ENCODE peak calls at places on chromosomes 3 and 15, in eight cellular contexts. T is stimulated activated CD8-positive, alpha-beta memory T cell treated with anti-CD3 and anti-CD28 coated beads, Interleukin-4, amount 100 ng/mL, for 24 hours; Q is NCI-H1092; E is NCI-H748 treated with DMSO at 0.1 percent for 48 hours; N is neural progenitor cell; R is cardiac fibroblast; U is ureter; J is stimulated activated CD4-positive, alpha-beta T cell treated with anti-CD3 and anti-CD28 coated beads, Interleukin-4, amount 100 ng/mL, for 4 hours. C is an unnamed sample.
A peak's percentile ranks its signal among the peaks of the same experiment; 100 is the strongest.

GRCh38 chr3:52146811-52147210 is 7.4 kb downstream of the POC1A start:
- DNase-seq in T (no peak), Q (no peak), E (no peak), N (no peak), R (no peak), U (no peak), J (no peak), C (no peak)

GRCh38 chr15:100727291-100727851 is 125.0 kb downstream of the ASB7 start:
- DNase-seq in T (no peak), Q (no peak), E (no peak), N (no peak), R (peak; percentile 61), U (peak; percentile 46), J (no peak), C (no peak)

GRCh38 chr15:82919231-82919886 is 33.2 kb downstream of the HOMER2 start:
- DNase-seq in T (no peak), Q (peak; percentile 3), E (peak; percentile 58), N (no peak), R (no peak), U (no peak), J (no peak), C (no peak)

GRCh38 chr15:94397377-94397776 is 166.0 kb downstream of the MCTP2 start:
- DNase-seq in T (no peak), Q (no peak), E (no peak), N (no peak), R (peak; percentile 12), U (no peak), J (no peak), C (no peak)

GRCh38 chr15:100596792-100597191 is 5.2 kb downstream of the LINS1 start:
- DNase-seq in T (peak; percentile 82), Q (no peak), E (no peak), N (no peak), R (peak; percentile 48), U (no peak), J (peak; percentile 95), C (peak; percentile 22)

GRCh38 chr3:181859518-181859917 is 147.8 kb downstream of the SOX2 start:
- DNase-seq in T (no peak), Q (no peak), E (no peak), N (no peak), R (no peak), U (no peak), J (no peak), C (no peak)

GRCh38 chr15:29696950-29697738 is 125.1 kb downstream of the TJP1 start:
- DNase-seq in T (no peak), Q (no peak), E (no peak), N (no peak), R (no peak), U (no peak), J (no peak), C (no peak)

GRCh38 chr3:99568936-99569335 is 69.5 kb upstream of the COL8A1 start:
- DNase-seq in T (no peak), Q (no peak), E (no peak), N (no peak), R (no peak), U (no peak), J (no peak), C (no peak)

GRCh38 chr3:192171213-192171612 is 556.1 kb downstream of the FGF12 start:
- DNase-seq in T (no peak), Q (no peak), E (no peak), N (no peak), R (no peak), U (no peak), J (no peak), C (no peak)

GRCh38 chr3:136982520-136983138 is 24.8 kb downstream of the IL20RB start:
- DNase-seq in T (no peak), Q (no peak), E (no peak), N (no peak), R (peak; percentile 21), U (no peak), J (no peak), C (no peak)

GRCh38 chr15:62900071-62900812 is 142.3 kb upstream of the TPM1 start:
- DNase-seq in T (no peak), Q (no peak), E (no peak), N (no peak), R (no peak), U (no peak), J (no peak), C (no peak)

GRCh38 chr3:195738274-195739044 is 17.7 kb downstream of the MUC20 start:
- DNase-seq in T (no peak), Q (no peak), E (no peak), N (no peak), R (no peak), U (no peak), J (no peak), C (no peak)

GRCh38 chr15:28901987-28902745 is 16.4 kb downstream of the APBA2 start:
- DNase-seq in T (no peak), Q (no peak), E (no peak), N (peak; percentile 39), R (no peak), U (no peak), J (no peak), C (no peak)

GRCh38 chr3:66382142-66382541 is 118.7 kb downstream of the LRIG1 start:
- DNase-seq in T (no peak), Q (no peak), E (no peak), N (no peak), R (no peak), U (no peak), J (no peak), C (no peak)

GRCh38 chr3:48698891-48699290 is 13.2 kb upstream of the NCKIPSD start:
- DNase-seq in T (no peak), Q (no peak), E (no peak), N (no peak), R (no peak), U (no peak), J (no peak), C (no peak)

GRCh38 chr15:81921163-81921562 is 124.7 kb downstream of the MEX3B start:
- DNase-seq in T (no peak), Q (no peak), E (no peak), N (no peak), R (no peak), U (no peak), J (no peak), C (no peak)

GRCh38 chr3:17755836-17756235 is 13.4 kb upstream of the TBC1D5 start:
- DNase-seq in T (no peak), Q (no peak), E (no peak), N (no peak), R (no peak), U (no peak), J (no peak), C (no peak)

GRCh38 chr15:85956515-85957275 is 123.0 kb upstream of the AGBL1 start:
- DNase-seq in T (no peak), Q (no peak), E (no peak), N (no peak), R (no peak), U (no peak), J (no peak), C (no peak)

GRCh38 chr15:94910166-94910565 is 678.8 kb downstream of the MCTP2 start:
- DNase-seq in T (no peak), Q (no peak), E (no peak), N (no peak), R (no peak), U (no peak), J (no peak), C (no peak)

GRCh38 chr3:177482048-177482741 is 284.9 kb upstream of the TBL1XR1 start:
- DNase-seq in T (no peak), Q (no peak), E (no peak), N (no peak), R (no peak), U (no peak), J (no peak), C (no peak)

GRCh38 chr3:55014081-55014480 is 86.2 kb upstream of the LRTM1 start:
- DNase-seq in T (no peak), Q (no peak), E (no peak), N (no peak), R (no peak), U (no peak), J (no peak), C (no peak)

GRCh38 chr15:51697150-51697549 is 15.8 kb downstream of the SCG3 start:
- DNase-seq in T (no peak), Q (no peak), E (no peak), N (no peak), R (no peak), U (no peak), J (no peak), C (no peak)

GRCh38 chr15:32643907-32644445 is 2.5 kb downstream of the SCG5 start:
- DNase-seq in T (no peak), Q (no peak), E (no peak), N (no peak), R (no peak), U (no peak), J (no peak), C (no peak)

GRCh38 chr15:63250312-63250965 is 27.0 kb upstream of the APH1B start:
- DNase-seq in T (no peak), Q (no peak), E (no peak), N (no peak), R (peak; percentile 88), U (no peak), J (no peak), C (no peak)

GRCh38 chr3:102466001-102466400 is 31.2 kb downstream of the ZPLD1 start:
- DNase-seq in T (no peak), Q (no peak), E (peak; percentile 18), N (no peak), R (no peak), U (no peak), J (no peak), C (no peak)

GRCh38 chr15:49877117-49877860 is 241.7 kb downstream of the ATP8B4 start:
- DNase-seq in T (no peak), Q (no peak), E (no peak), N (no peak), R (peak; percentile 94), U (no peak), J (no peak), C (no peak)

GRCh38 chr15:49084285-49084570 is 38.0 kb upstream of the SECISBP2L start:
- DNase-seq in T (no peak), Q (no peak), E (no peak), N (no peak), R (no peak), U (no peak), J (no peak), C (no peak)

GRCh38 chr15:49674370-49674769 is 53.5 kb downstream of the DTWD1 start:
- DNase-seq in T (no peak), Q (no peak), E (no peak), N (no peak), R (no peak), U (no peak), J (no peak), C (no peak)

GRCh38 chr15:48266029-48266428 is 59.9 kb downstream of the SLC12A1 start:
- DNase-seq in T (no peak), Q (no peak), E (no peak), N (no peak), R (no peak), U (no peak), J (no peak), C (no peak)

GRCh38 chr15:25739687-25740121 is 123.4 kb downstream of the ATP10A start:
- DNase-seq in T (peak; percentile 8), Q (peak; percentile 57), E (peak; percentile 9), N (peak; percentile 61), R (peak; percentile 53), U (no peak), J (peak; percentile 16), C (no peak)

GRCh38 chr3:105542604-105543003 is 175.9 kb downstream of the ALCAM start:
- DNase-seq in T (no peak), Q (no peak), E (no peak), N (no peak), R (no peak), U (no peak), J (no peak), C (no peak)

GRCh38 chr15:85625856-85626255 is 168.9 kb downstream of the KLHL25 start:
- DNase-seq in T (no peak), Q (no peak), E (no peak), N (no peak), R (peak; percentile 73), U (no peak), J (peak; percentile 12), C (no peak)

GRCh38 chr3:24624938-24625681 is 130.5 kb upstream of the THRB start:
- DNase-seq in T (no peak), Q (no peak), E (no peak), N (no peak), R (no peak), U (no peak), J (no peak), C (no peak)

GRCh38 chr15:36210426-36210825 is 369.0 kb upstream of the CDIN1 start:
- DNase-seq in T (no peak), Q (no peak), E (no peak), N (no peak), R (no peak), U (no peak), J (no peak), C (no peak)